ENCODE peak calls at places on chromosomes 11 and 22, in six cellular contexts. F is endothelial cell of umbilical vein, C is AG04450, L is mammary epithelial cell, X is fibroblast of mammary gland, B is endothelial cell. M is an unnamed sample.

GRCh38 chr11:78371221-78371899 is 46.3 kb downstream of the GAB2 start:
- DNase-seq in F (no peak), C (no peak), L (no peak), X (peak), B (no peak), M (no peak)

GRCh38 chr11:94553938-94554337 is 10.2 kb downstream of the FUT4 start:
- DNase-seq in F (no peak), C (peak), L (peak), X (peak), B (no peak), M (no peak)

GRCh38 chr11:95916049-95916448 is 7.9 kb downstream of the MTMR2 start:
- DNase-seq in F (no peak), C (no peak), L (no peak), X (no peak), B (no peak), M (no peak)

GRCh38 chr11:73193251-73194033 is 24.6 kb upstream of the P2RY2 start:
- DNase-seq in F (no peak), C (no peak), L (peak), X (no peak), B (no peak), M (no peak)

GRCh38 chr22:19828035-19828401 is 26.7 kb downstream of the GNB1L start:
- DNase-seq in F (no peak), C (no peak), L (no peak), X (no peak), B (no peak), M (no peak)

GRCh38 chr22:37417264-37417663 is 10.0 kb downstream of the ELFN2 start:
- DNase-seq in F (no peak), C (no peak), L (no peak), X (no peak), B (no peak), M (no peak)

GRCh38 chr22:32760815-32761214 is 40.7 kb upstream of the TIMP3 start:
- DNase-seq in F (no peak), C (no peak), L (no peak), X (no peak), B (no peak), M (no peak)

GRCh38 chr11:102780491-102780918 is at the start of gene MMP10:
- DNase-seq in F (peak), C (peak), L (peak), X (peak), B (no peak), M (no peak)

GRCh38 chr11:1220941-1221721 is 1.7 kb upstream of the MUC5B start:
- DNase-seq in F (no peak), C (no peak), L (no peak), X (no peak), B (no peak), M (no peak)

GRCh38 chr11:762421-763072 is 14.7 kb downstream of the GATD1 start:
- DNase-seq in F (no peak), C (no peak), L (peak), X (peak), B (no peak), M (no peak)

GRCh38 chr22:20022231-20023069 is 1.5 kb downstream of the TANGO2 start:
- DNase-seq in F (no peak), C (no peak), L (no peak), X (no peak), B (no peak), M (no peak)

GRCh38 chr11:117822031-117822521 is 2.5 kb downstream of the FXYD2 start:
- DNase-seq in F (no peak), C (no peak), L (no peak), X (no peak), B (peak), M (no peak)

GRCh38 chr11:87260811-87261210 is 223.1 kb downstream of the TMEM135 start:
- DNase-seq in F (peak), C (no peak), L (no peak), X (no peak), B (no peak), M (no peak)

GRCh38 chr11:56176318-56176717 is at the start of gene OR5J2:
- DNase-seq in F (no peak), C (no peak), L (no peak), X (no peak), B (no peak), M (no peak)

GRCh38 chr11:11624206-11624605 is 2.4 kb upstream of the GALNT18 start:
- DNase-seq in F (no peak), C (no peak), L (no peak), X (no peak), B (no peak), M (no peak)

GRCh38 chr11:134412508-134413333 is 679 bp upstream of the B3GAT1 start:
- DNase-seq in F (no peak), C (no peak), L (no peak), X (no peak), B (peak), M (no peak)

GRCh38 chr22:22785316-22786065 is 102.1 kb upstream of the IGLL5 start:
- DNase-seq in F (no peak), C (no peak), L (no peak), X (no peak), B (no peak), M (no peak)

GRCh38 chr22:33328789-33329296 is 270.7 kb upstream of the SYN3 start:
- DNase-seq in F (no peak), C (peak), L (peak), X (peak), B (no peak), M (no peak)

GRCh38 chr11:84524422-84525051 is 1102.6 kb downstream of the DLG2 start:
- DNase-seq in F (no peak), C (no peak), L (no peak), X (peak), B (no peak), M (no peak)

GRCh38 chr11:102117472-102118113 is 7.3 kb downstream of the YAP1 start:
- DNase-seq in F (peak), C (no peak), L (no peak), X (no peak), B (no peak), M (no peak)

GRCh38 chr11:35811783-35812182 is 132.1 kb upstream of the LDLRAD3 start:
- DNase-seq in F (no peak), C (no peak), L (no peak), X (no peak), B (no peak), M (no peak)

GRCh38 chr11:116605543-116605942 is 167.2 kb downstream of the BUD13 start:
- DNase-seq in F (peak), C (no peak), L (peak), X (peak), B (peak), M (no peak)

GRCh38 chr11:120985718-120986569 is 38.0 kb upstream of the TBCEL start:
- DNase-seq in F (peak), C (no peak), L (peak), X (peak), B (peak), M (no peak)

GRCh38 chr22:49779853-49780271 is 47.8 kb downstream of the BRD1 start:
- DNase-seq in F (no peak), C (no peak), L (no peak), X (no peak), B (no peak), M (no peak)

GRCh38 chr22:46078241-46079092 is 71.9 kb upstream of the PPARA start:
- DNase-seq in F (no peak), C (no peak), L (peak), X (peak), B (no peak), M (peak)

GRCh38 chr11:82867495-82868082 is 32.6 kb downstream of the PRCP start:
- DNase-seq in F (peak), C (peak), L (peak), X (peak), B (peak), M (peak)

GRCh38 chr11:68665471-68665870 is 18.9 kb upstream of the GAL start:
- DNase-seq in F (no peak), C (no peak), L (no peak), X (no peak), B (no peak), M (no peak)

GRCh38 chr11:72955466-72955865 is 141.3 kb downstream of the ATG16L2 start:
- DNase-seq in F (no peak), C (no peak), L (no peak), X (no peak), B (no peak), M (no peak)

GRCh38 chr22:22802346-22802970 is 85.2 kb upstream of the IGLL5 start:
- DNase-seq in F (no peak), C (no peak), L (no peak), X (peak), B (no peak), M (no peak)

GRCh38 chr22:46354176-46354992 is 18.9 kb downstream of the TRMU start:
- DNase-seq in F (no peak), C (no peak), L (no peak), X (no peak), B (no peak), M (no peak)

GRCh38 chr11:124622531-124623451 is at the start of gene TBRG1:
- DNase-seq in F (peak), C (peak), L (peak), X (peak), B (peak), M (peak)

GRCh38 chr11:37442576-37442975 is 844.5 kb upstream of the RAG2 start:
- DNase-seq in F (no peak), C (no peak), L (peak), X (no peak), B (no peak), M (no peak)

DNA sequence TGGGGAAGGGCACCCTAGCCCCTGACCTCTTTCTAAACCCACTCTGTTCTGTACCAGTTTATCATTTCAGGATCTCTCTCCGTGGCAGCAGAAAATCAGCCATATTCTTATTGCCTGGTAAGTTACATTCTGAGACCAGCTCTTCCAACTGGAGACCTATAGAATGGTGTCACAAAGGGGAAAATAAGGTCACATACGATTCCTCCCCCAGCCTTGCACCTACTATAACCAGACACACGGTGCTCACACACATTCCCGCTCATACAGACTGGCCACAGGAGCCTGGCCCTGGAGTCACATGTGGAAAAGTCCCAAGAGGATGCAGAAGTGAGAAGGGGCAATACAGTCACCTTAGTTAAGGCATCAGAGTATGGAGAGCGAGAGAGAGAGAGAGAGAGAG is 7.5 kb downstream of the MS4A8 start:
- DNase-seq in F (no peak), C (no peak), L (no peak), X (no peak), B (no peak), M (no peak)
- TF ChIP-seq CTCF in F (no peak), C (no peak), L (no peak), X (no peak), B (no peak), M (no peak)

GRCh38 chr11:63804259-63804658 is 9.0 kb upstream of the SPINDOC start:
- DNase-seq in F (no peak), C (no peak), L (peak), X (no peak), B (no peak), M (no peak)

GRCh38 chr11:63805844-63806415 is 7.3 kb upstream of the SPINDOC start:
- DNase-seq in F (peak), C (no peak), L (no peak), X (no peak), B (no peak), M (no peak)

GRCh38 chr11:63800921-63801320 is 12.3 kb upstream of the SPINDOC start:
- DNase-seq in F (no peak), C (no peak), L (no peak), X (no peak), B (no peak), M (no peak)

GRCh38 chr11:63802637-63803414 is 10.4 kb upstream of the SPINDOC start:
- DNase-seq in F (no peak), C (no peak), L (peak), X (peak), B (no peak), M (peak)
- TF ChIP-seq CTCF in F (no peak), C (no peak), L (no peak), X (no peak), B (no peak), M (no peak)

GRCh38 chr11:111975076-111975806 is 38.1 kb downstream of the DIXDC1 start:
- DNase-seq in F (peak), C (no peak), L (no peak), X (no peak), B (no peak), M (no peak)
- TF ChIP-seq CTCF in F (peak), C (peak), L (peak), X (peak), B (no peak), M (no peak)

DNA sequence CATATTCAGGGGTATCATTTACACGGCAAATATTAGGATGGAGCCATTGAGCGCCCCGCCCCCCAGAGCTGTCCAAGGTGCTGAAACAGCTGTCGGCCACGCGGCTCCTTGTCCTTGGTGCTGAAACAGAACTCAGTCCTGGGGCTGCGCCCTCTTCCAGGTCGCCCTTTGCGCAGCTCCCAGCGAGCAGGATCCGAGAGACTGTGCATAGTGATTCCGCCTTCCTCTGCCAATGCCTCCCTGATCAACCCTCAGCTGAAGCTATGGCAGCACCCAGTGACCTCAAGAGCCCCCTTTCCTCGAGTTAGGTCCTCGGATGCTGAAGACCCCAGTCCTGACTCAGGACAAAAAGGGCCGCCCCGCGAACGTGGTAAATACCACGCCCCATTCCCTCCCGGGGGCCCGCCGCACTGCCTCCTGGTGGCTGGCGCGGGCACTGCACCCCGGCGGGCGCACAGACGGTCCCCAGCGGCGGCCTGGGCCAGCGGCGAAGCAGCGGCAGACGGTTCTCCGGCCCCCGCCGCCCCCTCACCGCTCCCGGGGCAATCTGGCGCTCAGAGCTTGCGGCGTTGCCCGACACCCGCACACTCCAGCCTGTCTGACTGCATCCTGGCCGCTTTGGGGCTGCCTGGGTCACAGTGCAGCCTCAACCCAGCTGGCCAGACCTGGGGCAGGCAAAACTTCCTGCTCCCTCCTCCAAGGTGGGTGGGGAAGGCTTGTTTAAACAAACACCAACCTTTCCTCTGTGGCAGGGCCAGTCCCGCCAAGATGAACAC is 13.4 kb downstream of the SYT7 start:
- DNase-seq in F (peak), C (peak), L (peak), X (peak), B (peak), M (peak)
- TF ChIP-seq CTCF in F (peak), C (peak), L (peak), X (peak), B (peak), M (no peak)

DNA sequence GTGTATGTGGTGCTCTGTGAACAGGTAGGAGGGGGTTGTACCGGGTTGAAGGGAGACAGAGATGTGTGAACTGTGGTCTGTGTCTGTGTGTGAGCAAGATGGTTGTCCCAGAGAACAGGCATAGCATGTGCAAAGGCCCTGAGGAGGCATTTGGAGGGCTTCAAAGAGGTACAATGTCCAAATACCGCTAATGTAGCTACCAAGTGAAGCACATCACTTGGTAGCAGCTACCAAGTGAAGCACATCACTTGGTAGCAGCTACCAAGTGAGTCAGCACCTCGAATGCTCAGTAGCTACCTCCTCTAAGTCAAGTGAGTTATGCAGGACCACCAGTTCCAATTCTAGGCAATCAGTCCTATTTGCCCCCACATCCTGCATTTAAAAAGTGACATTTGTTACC is 72.4 kb downstream of the KIAA1671 start:
- DNase-seq in F (no peak), C (no peak), L (no peak), X (no peak), B (no peak), M (no peak)
- TF ChIP-seq CTCF in F (no peak), C (no peak), L (no peak), X (no peak), B (no peak), M (no peak)

GRCh38 chr22:44729391-44730012 is 22.9 kb upstream of the ARHGAP8 start:
- DNase-seq in F (peak), C (no peak), L (no peak), X (peak), B (no peak), M (no peak)
- TF ChIP-seq CTCF in F (peak), C (peak), L (no peak), X (peak), B (no peak), M (no peak)

GRCh38 chr11:118956847-118957469 is 860 bp downstream of the UPK2 start:
- DNase-seq in F (no peak), C (no peak), L (no peak), X (no peak), B (no peak), M (no peak)
- TF ChIP-seq CTCF in F (no peak), C (no peak), L (no peak), X (no peak), B (no peak), M (no peak)

GRCh38 chr11:63670738-63671321 is 346 bp downstream of the ATL3 start:
- DNase-seq in F (no peak), C (no peak), L (peak), X (no peak), B (peak), M (peak)
- TF ChIP-seq CTCF in F (peak), C (peak), L (peak), X (peak), B (no peak), M (no peak)

M was measured in lower leg skin.